ENCODE peak calls at places on chromosomes 11 and 22, in five cellular contexts. B, Q, H, A and M are unnamed samples.

GRCh38 chr11:73158356-73159051 is 16.4 kb upstream of the FCHSD2 start:
- DNase-seq in B (peak), A (peak), Q (no peak), H (no peak), M (peak)

GRCh38 chr22:36395061-36395849 is 7.5 kb upstream of the MYH9 start:
- DNase-seq in B (no peak), Q (no peak), A (no peak), H (peak), M (no peak)

GRCh38 chr11:134120921-134121526 is 52.2 kb downstream of the JAM3 start:
- DNase-seq in B (peak), H (no peak), Q (peak), A (no peak), M (no peak)

GRCh38 chr11:43788394-43788793 is 92.2 kb upstream of the ALKBH3 start:
- DNase-seq in Q (no peak), H (no peak), A (no peak), B (no peak), M (no peak)

GRCh38 chr11:120011836-120012235 is 126.1 kb downstream of the TRIM29 start:
- DNase-seq in Q (no peak), A (no peak), B (no peak), H (no peak), M (no peak)

GRCh38 chr11:28529540-28530410 is 421.6 kb downstream of the METTL15 start:
- DNase-seq in B (peak), H (no peak), Q (no peak), A (no peak), M (no peak)

GRCh38 chr11:74636633-74637184 is 44.3 kb downstream of the POLD3 start:
- DNase-seq in H (no peak), B (peak), A (no peak), Q (no peak), M (no peak)

GRCh38 chr22:47448231-47449035 is 686.0 kb downstream of the TBC1D22A start:
- DNase-seq in A (no peak), Q (no peak), B (no peak), H (no peak), M (no peak)

GRCh38 chr11:61999141-61999975 is 31.9 kb upstream of the FTH1 start:
- DNase-seq in H (no peak), A (peak), Q (no peak), B (no peak), M (no peak)

GRCh38 chr11:33507967-33508366 is 192.7 kb downstream of the C11orf91 start:
- DNase-seq in A (no peak), B (peak), Q (no peak), H (no peak), M (no peak)

GRCh38 chr11:117189941-117190544 is 9.1 kb upstream of the TAGLN start:
- DNase-seq in Q (peak), H (no peak), A (peak), B (no peak), M (peak)

GRCh38 chr11:65588199-65589054 is 7.2 kb downstream of the KCNK7 start:
- DNase-seq in H (peak), A (peak), Q (peak), B (no peak), M (peak)

GRCh38 chr22:50191041-50191740 is 5.5 kb downstream of the TRABD start:
- DNase-seq in H (peak), Q (peak), A (no peak), B (no peak), M (no peak)

GRCh38 chr11:12163181-12163841 is 52.9 kb downstream of the MICAL2 start:
- DNase-seq in Q (peak), B (peak), A (no peak), H (no peak), M (peak)

GRCh38 chr11:57363681-57364080 is 17.3 kb downstream of the PRG3 start:
- DNase-seq in H (no peak), B (no peak), Q (no peak), A (no peak), M (no peak)

GRCh38 chr11:43555811-43556210 is 124.7 kb upstream of the HSD17B12 start:
- DNase-seq in H (no peak), Q (no peak), B (peak), A (peak), M (no peak)

GRCh38 chr11:10350341-10350740 is 45.5 kb downstream of the ADM start:
- DNase-seq in B (peak), H (no peak), A (no peak), Q (no peak), M (peak)

GRCh38 chr11:122523841-122524531 is 131.5 kb upstream of the UBASH3B start:
- DNase-seq in H (no peak), A (no peak), B (no peak), Q (peak), M (no peak)

GRCh38 chr11:95327273-95327948 is 96.4 kb upstream of the SESN3 start:
- DNase-seq in H (no peak), B (no peak), Q (no peak), A (no peak), M (no peak)

GRCh38 chr11:86119062-86119461 is 50.2 kb upstream of the PICALM start:
- DNase-seq in Q (peak), B (no peak), H (no peak), A (no peak), M (no peak)

GRCh38 chr22:20418211-20418788 is 19.3 kb downstream of the SCARF2 start:
- DNase-seq in Q (peak), A (peak), H (peak), B (peak), M (peak)

GRCh38 chr11:45745065-45745811 is 59.7 kb upstream of the SLC35C1 start:
- DNase-seq in A (no peak), Q (peak), B (no peak), H (no peak), M (no peak)

GRCh38 chr22:49039625-49040024 is 788.0 kb downstream of the BRD1 start:
- DNase-seq in Q (no peak), B (no peak), H (no peak), A (peak), M (no peak)

GRCh38 chr11:65446446-65447277 is 24.1 kb downstream of the NEAT1 start:
- DNase-seq in H (peak), B (peak), Q (no peak), A (peak), M (no peak)

GRCh38 chr11:64661146-64661545 is 61.9 kb downstream of the NRXN2 start:
- DNase-seq in B (peak), H (no peak), Q (peak), A (no peak), M (peak)

GRCh38 chr11:112734207-112734606 is 227.0 kb upstream of the NCAM1 start:
- DNase-seq in Q (peak), B (peak), A (no peak), H (peak), M (peak)

GRCh38 chr11:9703280-9703679 is 39.4 kb downstream of the SWAP70 start:
- DNase-seq in Q (no peak), H (no peak), B (no peak), A (no peak), M (no peak)

GRCh38 chr11:11311169-11311568 is 41.9 kb downstream of the CSNK2A3 start:
- DNase-seq in B (no peak), H (no peak), Q (no peak), A (no peak), M (no peak)

GRCh38 chr11:87173185-87174039 is 135.7 kb downstream of the TMEM135 start:
- DNase-seq in H (no peak), A (no peak), Q (no peak), B (peak), M (no peak)

GRCh38 chr22:21937041-21937820 is 15.4 kb downstream of the PPM1F start:
- DNase-seq in Q (peak), B (no peak), A (no peak), H (peak), M (no peak)
- H3K27ac ChIP-seq in Q (peak), B (peak), A (peak), H (peak), M (peak)

DNA sequence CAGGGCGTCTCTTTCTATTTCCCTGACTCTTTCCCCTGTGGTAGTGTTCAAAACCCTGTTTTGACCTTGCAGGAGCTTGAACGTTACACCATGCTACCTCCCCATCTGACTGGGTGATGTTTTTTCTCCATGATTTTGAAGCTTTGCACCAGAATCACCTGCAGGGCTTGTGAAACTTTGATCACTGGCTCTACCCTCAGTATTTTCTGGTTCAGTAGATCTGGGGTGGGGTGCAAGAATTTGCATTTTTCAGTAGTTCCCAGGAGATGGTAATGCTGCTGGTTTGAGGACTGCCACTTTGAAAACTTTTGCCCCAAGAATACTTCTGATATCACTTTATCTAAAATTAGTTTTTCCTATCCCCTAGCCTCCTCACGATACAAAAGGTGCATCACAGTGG is 627.6 kb upstream of the ANO5 start:
- DNase-seq in H (no peak), B (no peak), Q (no peak), A (no peak), M (no peak)
- H3K27ac ChIP-seq in H (no peak), B (no peak), Q (no peak), A (no peak), M (no peak)

GRCh38 chr22:17537155-17537554 is 26.1 kb upstream of the SLC25A18 start:
- DNase-seq in Q (no peak), A (no peak), B (no peak), H (no peak), M (no peak)

GRCh38 chr22:17540481-17540880 is 22.8 kb upstream of the SLC25A18 start:
- DNase-seq in H (no peak), B (no peak), A (no peak), Q (no peak), M (no peak)

GRCh38 chr22:17541476-17541875 is 21.8 kb upstream of the SLC25A18 start:
- DNase-seq in B (no peak), H (no peak), Q (no peak), A (no peak), M (no peak)

DNA sequence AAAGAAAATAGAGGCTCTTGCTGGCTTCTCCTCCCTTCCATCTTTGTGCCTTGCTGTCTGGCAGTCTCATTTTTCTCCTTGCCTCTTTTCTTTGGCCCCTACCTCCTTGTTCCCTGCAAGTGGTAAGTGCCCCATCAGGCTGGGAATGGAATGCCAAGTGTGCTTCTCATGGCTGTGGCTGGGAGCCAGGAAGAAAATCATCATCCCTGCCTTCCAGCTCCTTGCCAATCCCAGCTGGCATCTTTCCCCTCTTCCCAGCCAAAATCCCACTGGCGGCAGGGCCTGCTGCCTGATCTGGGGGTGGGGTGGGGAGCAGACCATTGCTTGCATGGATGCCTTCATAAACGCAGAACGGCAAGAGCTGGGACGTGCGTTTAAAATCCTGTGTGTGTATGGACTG is 27.0 kb upstream of the SLC25A18 start:
- DNase-seq in Q (peak), H (no peak), B (no peak), A (no peak), M (no peak)
- H3K27ac ChIP-seq in Q (no peak), H (no peak), B (no peak), A (no peak), M (no peak)

DNA sequence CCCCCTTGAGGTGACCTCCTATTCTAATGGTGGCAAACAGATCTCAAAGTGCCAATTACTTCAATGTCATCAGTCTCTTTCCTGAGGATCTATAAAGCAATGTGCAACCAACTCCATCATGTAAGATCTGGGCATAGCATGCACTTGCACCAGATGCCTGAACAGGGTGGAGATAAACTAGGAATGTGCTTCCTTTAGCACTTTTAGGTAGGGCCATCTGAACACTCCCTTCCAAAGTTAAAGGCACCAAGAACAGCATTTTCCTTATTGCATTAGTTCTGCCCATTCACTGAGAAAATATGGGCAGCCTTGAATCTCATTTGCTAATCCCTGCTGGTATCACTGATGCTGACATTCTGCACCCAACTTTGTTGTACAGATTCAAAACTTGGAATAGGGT is 112.0 kb downstream of the SGSM3 start:
- DNase-seq in A (no peak), B (no peak), H (no peak), Q (no peak), M (no peak)
- H3K27ac ChIP-seq in A (no peak), B (no peak), H (no peak), Q (no peak), M (no peak)